ENCODE peak calls at places on chromosomes 3 and 15, in eight cellular contexts. S, X, G, C, M, W, B and L are unnamed samples.

GRCh38 chr3:193483988-193484539 is 70.6 kb downstream of the ATP13A4 start:
- DNase-seq in S (no peak), X (no peak), G (peak; percentile 14), C (no peak), M (no peak), W (no peak), B (no peak), L (no peak)

GRCh38 chr3:123765475-123766166 is 118.5 kb downstream of the MYLK start:
- DNase-seq in S (peak; percentile 47), X (no peak), G (peak; percentile 78), C (no peak), M (no peak), W (no peak), B (no peak), L (no peak)

GRCh38 chr15:72785452-72786243 is 2.1 kb upstream of the ADPGK start:
- DNase-seq in S (no peak), X (no peak), G (peak; percentile 78), C (no peak), M (no peak), W (no peak), B (no peak), L (no peak)

GRCh38 chr3:45112939-45113338 is 33.2 kb downstream of the CDCP1 start:
- DNase-seq in S (no peak), X (no peak), G (peak; percentile 51), C (no peak), M (no peak), W (no peak), B (no peak), L (no peak)

GRCh38 chr3:90035643-90036042 is 928.2 kb downstream of the EPHA3 start:
- DNase-seq in S (no peak), X (no peak), G (no peak), C (no peak), M (no peak), W (no peak), B (no peak), L (no peak)

GRCh38 chr3:17820275-17820674 is 77.8 kb upstream of the TBC1D5 start:
- DNase-seq in S (no peak), X (no peak), G (peak; percentile 26), C (no peak), M (no peak), W (no peak), B (no peak), L (no peak)

GRCh38 chr3:12752111-12752510 is 6.9 kb downstream of the TMEM40 start:
- DNase-seq in S (no peak), X (no peak), G (no peak), C (no peak), M (no peak), W (no peak), B (no peak), L (no peak)

GRCh38 chr15:99706557-99707303 is 26.5 kb downstream of the LYSMD4 start:
- DNase-seq in S (no peak), X (no peak), G (no peak), C (no peak), M (no peak), W (no peak), B (no peak), L (no peak)

GRCh38 chr3:58383476-58383875 is 50.2 kb downstream of the PDHB start:
- DNase-seq in S (no peak), X (no peak), G (peak; percentile 88), C (no peak), M (no peak), W (no peak), B (no peak), L (no peak)

GRCh38 chr3:58383904-58384303 is 49.7 kb downstream of the PDHB start:
- DNase-seq in S (peak; percentile 27), X (no peak), G (peak; percentile 100), C (no peak), M (no peak), W (no peak), B (no peak), L (peak; percentile 91)

GRCh38 chr3:58387650-58388546 is 45.7 kb downstream of the PDHB start:
- DNase-seq in S (no peak), X (no peak), G (no peak), C (no peak), M (no peak), W (no peak), B (no peak), L (no peak)

GRCh38 chr3:58386966-58387365 is 46.7 kb downstream of the PDHB start:
- DNase-seq in S (no peak), X (peak; percentile 66), G (peak; percentile 88), C (no peak), M (no peak), W (no peak), B (no peak), L (no peak)

GRCh38 chr3:58384381-58385090 is 49.1 kb downstream of the PDHB start:
- DNase-seq in S (no peak), X (no peak), G (no peak), C (no peak), M (no peak), W (no peak), B (no peak), L (no peak)
- H3K27ac ChIP-seq in S (no peak overlapping the region), X (no peak overlapping the region), G (peak overlapping the region; percentile 72), C (no peak overlapping the region), M (no peak overlapping the region), W (no peak overlapping the region), B (no peak overlapping the region), L (peak overlapping the region; percentile 64)

GRCh38 chr15:70493787-70494514 is 269.4 kb downstream of the UACA start:
- DNase-seq in S (no peak), X (no peak), G (peak; percentile 62), C (no peak), M (no peak), W (no peak), B (no peak), L (no peak)

GRCh38 chr15:70493376-70493775 is 270.0 kb downstream of the UACA start:
- DNase-seq in S (no peak), X (no peak), G (no peak), C (no peak), M (no peak), W (no peak), B (no peak), L (no peak)

GRCh38 chr15:70494861-70495571 is 268.3 kb downstream of the UACA start:
- DNase-seq in S (no peak), X (no peak), G (peak; percentile 96), C (no peak), M (no peak), W (no peak), B (no peak), L (peak; percentile 94)

GRCh38 chr15:70495988-70496387 is 267.4 kb downstream of the UACA start:
- DNase-seq in S (no peak), X (no peak), G (no peak), C (no peak), M (peak; percentile 23), W (no peak), B (no peak), L (no peak)

GRCh38 chr15:70494529-70494860 is 268.9 kb downstream of the UACA start:
- DNase-seq in S (no peak), X (no peak), G (no peak), C (no peak), M (no peak), W (no peak), B (no peak), L (no peak)
- H3K27ac ChIP-seq in S (no peak overlapping the region), X (no peak overlapping the region), G (peak overlapping the region; percentile 16), C (peak overlapping the region; percentile 32), M (no peak overlapping the region), W (no peak overlapping the region), B (no peak overlapping the region), L (peak overlapping the region; percentile 57)

GRCh38 chr3:72280876-72281275 is 495.9 kb upstream of the PROK2 start:
- DNase-seq in S (no peak), X (no peak), G (no peak), C (no peak), M (no peak), W (no peak), B (no peak), L (no peak)

GRCh38 chr3:72278349-72279067 is 493.6 kb upstream of the PROK2 start:
- DNase-seq in S (no peak), X (no peak), G (no peak), C (no peak), M (no peak), W (no peak), B (no peak), L (no peak)

GRCh38 chr3:72279068-72279598 is 494.2 kb upstream of the PROK2 start:
- DNase-seq in S (peak; percentile 73), X (no peak), G (no peak), C (no peak), M (no peak), W (no peak), B (no peak), L (no peak)

GRCh38 chr3:72281551-72281950 is 496.6 kb upstream of the PROK2 start:
- DNase-seq in S (no peak), X (no peak), G (no peak), C (no peak), M (no peak), W (no peak), B (no peak), L (no peak)

DNA sequence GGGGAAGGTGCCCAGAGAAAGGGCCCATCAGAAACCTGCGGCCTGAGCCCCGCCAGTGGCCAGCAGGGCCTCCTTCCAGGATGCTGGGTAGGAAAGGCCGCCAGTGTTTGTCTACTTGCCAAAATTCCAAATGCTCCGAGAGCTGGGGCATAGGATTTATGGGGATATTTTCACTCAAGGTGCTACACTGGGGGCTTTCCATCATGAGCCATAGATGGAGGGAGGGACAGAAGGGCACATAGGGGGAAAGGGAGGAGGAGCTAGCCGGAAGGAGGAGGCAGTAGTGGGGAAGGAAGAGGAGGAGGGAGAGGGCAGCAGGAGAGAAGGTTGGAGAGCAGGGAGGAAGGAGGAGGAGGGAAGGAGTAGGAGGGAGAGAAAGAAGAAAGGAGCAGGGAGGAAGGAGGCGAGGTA is 494.7 kb upstream of the PROK2 start:
- DNase-seq in S (no peak), X (no peak), G (no peak), C (no peak), M (no peak), W (no peak), B (no peak), L (no peak)
- H3K27ac ChIP-seq in S (peak overlapping the region; percentile 38), X (no peak overlapping the region), G (no peak overlapping the region), C (no peak overlapping the region), M (no peak overlapping the region), W (no peak overlapping the region), B (no peak overlapping the region), L (no peak overlapping the region)

GRCh38 chr3:48927928-48928327 is 9.3 kb downstream of the ARIH2 start:
- DNase-seq in S (no peak), X (no peak), G (no peak), C (no peak), M (no peak), W (no peak), B (no peak), L (no peak)

GRCh38 chr3:48931944-48932580 is 13.4 kb downstream of the ARIH2 start:
- DNase-seq in S (no peak), X (no peak), G (no peak), C (no peak), M (no peak), W (no peak), B (no peak), L (no peak)

GRCh38 chr3:48930590-48930989 is 11.9 kb downstream of the ARIH2 start:
- DNase-seq in S (no peak), X (no peak), G (no peak), C (no peak), M (no peak), W (no peak), B (no peak), L (no peak)

GRCh38 chr3:48928679-48929078 is 10.0 kb downstream of the ARIH2 start:
- DNase-seq in S (no peak), X (no peak), G (peak; percentile 39), C (no peak), M (no peak), W (no peak), B (no peak), L (no peak)

DNA sequence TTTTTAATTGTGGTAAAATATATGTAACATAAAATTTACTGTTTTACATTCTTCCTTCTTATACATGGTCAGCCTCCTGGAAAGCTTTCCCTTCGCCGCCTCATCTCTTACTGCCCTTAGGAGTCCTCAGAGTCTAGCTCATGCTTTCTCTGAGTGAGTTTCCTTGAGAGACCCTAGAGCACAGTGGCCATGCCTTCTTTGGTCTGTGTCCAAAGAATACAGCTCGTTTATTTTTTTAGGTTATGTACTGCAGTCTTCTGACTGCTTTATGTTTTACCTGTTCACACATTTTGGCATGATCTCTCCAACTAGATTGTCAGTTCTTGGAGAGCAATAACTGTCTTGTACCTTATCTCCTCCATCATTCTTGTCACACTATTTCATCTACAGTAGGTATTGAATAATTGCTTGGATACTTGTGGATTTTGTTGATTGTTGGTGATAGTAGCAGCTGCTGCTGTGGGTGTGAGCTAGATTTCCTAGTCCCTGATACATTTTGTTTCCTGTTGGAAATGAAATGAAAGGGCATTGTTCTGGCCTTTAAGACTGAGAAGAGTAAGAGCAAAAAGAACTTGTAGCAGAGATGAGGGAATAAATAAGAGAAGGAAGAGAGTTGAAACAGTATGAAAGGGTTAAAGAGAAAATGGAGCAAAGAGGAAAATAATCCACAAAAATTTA is 10.9 kb downstream of the ARIH2 start:
- DNase-seq in S (no peak), X (no peak), G (peak; percentile 17), C (no peak), M (no peak), W (no peak), B (no peak), L (no peak)
- H3K27ac ChIP-seq in S (no peak overlapping the region), X (peak overlapping the region; percentile 59), G (no peak overlapping the region), C (no peak overlapping the region), M (peak overlapping the region; percentile 12), W (peak overlapping the region; percentile 27), B (no peak overlapping the region), L (no peak overlapping the region)